ENCODE peak calls at places on chromosomes 5 and 9, in ten cellular contexts. I is thyroid gland; F is brain microvascular endothelial cell; R is GM10248; K is cardiac muscle cell; V is central memory CD4-positive, alpha-beta T cell; B is trophoblast cell; A is sigmoid colon; L is HFF-Myc; M is glutamatergic neuron. Q is an unnamed sample.
A peak's percentile ranks its signal among the peaks of the same experiment; 100 is the strongest.

GRCh38 chr5:133247145-133247709 is 195.4 kb downstream of the HSPA4 start:
- DNase-seq in A (no peak), V (no peak), F (no peak), M (no peak), R (no peak), B (no peak), L (no peak), I (no peak), K (no peak), Q (no peak)

GRCh38 chr9:89903076-89903475 is 298.3 kb downstream of the GADD45G start:
- DNase-seq in K (no peak), R (no peak), V (no peak), F (no peak), L (no peak), A (no peak), B (no peak), I (peak; percentile 87), M (no peak), Q (no peak)

GRCh38 chr5:173453167-173453566 is 125.0 kb upstream of the STC2 start:
- DNase-seq in B (no peak), A (no peak), F (no peak), M (no peak), I (no peak), V (no peak), K (no peak), L (no peak), R (no peak), Q (no peak)

GRCh38 chr5:80206282-80206681 is 49.6 kb downstream of the SERINC5 start:
- DNase-seq in A (no peak), F (peak; percentile 81), L (no peak), B (peak; percentile 95), K (peak; percentile 70), R (no peak), M (no peak), I (no peak), V (no peak), Q (no peak)

GRCh38 chr5:54090495-54091084 is 219.8 kb downstream of the ARL15 start:
- DNase-seq in K (peak; percentile 89), L (peak; percentile 66), I (no peak), R (no peak), V (no peak), M (no peak), B (no peak), F (peak; percentile 72), A (no peak), Q (no peak)

GRCh38 chr9:5587024-5587423 is 41.9 kb upstream of the RIC1 start:
- DNase-seq in M (no peak), B (peak; percentile 96), V (no peak), R (no peak), K (peak; percentile 67), A (no peak), I (no peak), L (no peak), F (peak; percentile 78), Q (no peak)

GRCh38 chr9:92164490-92164889 is 49.3 kb upstream of the SPTLC1 start:
- DNase-seq in R (no peak), B (no peak), I (no peak), K (no peak), M (no peak), L (no peak), F (no peak), A (no peak), V (no peak), Q (no peak)

GRCh38 chr5:124706729-124707361 is 39.6 kb downstream of the ZNF608 start:
- DNase-seq in A (no peak), I (peak; percentile 32), K (peak; percentile 35), V (no peak), M (peak; percentile 57), L (peak; percentile 73), F (no peak), R (no peak), B (no peak), Q (no peak)

GRCh38 chr9:71383308-71383707 is 261.9 kb upstream of the TRPM3 start:
- DNase-seq in F (no peak), A (no peak), B (no peak), V (no peak), L (no peak), K (no peak), M (no peak), I (no peak), R (no peak), Q (no peak)

GRCh38 chr5:113050606-113051391 is 74.2 kb downstream of the DCP2 start:
- DNase-seq in K (peak; percentile 65), B (peak; percentile 9), A (no peak), V (no peak), M (no peak), L (no peak), F (peak; percentile 65), R (no peak), I (no peak), Q (no peak)

GRCh38 chr5:57417981-57418380 is 64.6 kb downstream of the ACTBL2 start:
- DNase-seq in A (no peak), L (no peak), R (no peak), K (no peak), B (no peak), I (no peak), V (no peak), M (no peak), F (no peak), Q (no peak)

GRCh38 chr5:9775339-9775738 is 145.2 kb upstream of the TAS2R1 start:
- DNase-seq in K (peak; percentile 50), R (no peak), V (no peak), A (no peak), M (no peak), I (no peak), F (peak; percentile 49), B (no peak), L (no peak), Q (no peak)

GRCh38 chr9:108813951-108814601 is 41.7 kb downstream of the ACTL7B start:
- DNase-seq in A (no peak), B (peak; percentile 39), R (no peak), V (no peak), I (no peak), M (no peak), K (peak; percentile 48), F (peak; percentile 53), L (peak; percentile 15), Q (no peak)

GRCh38 chr9:115921301-115921700 is 232.3 kb upstream of the PAPPA start:
- DNase-seq in B (peak; percentile 96), A (no peak), I (no peak), L (no peak), V (no peak), M (no peak), R (no peak), F (no peak), K (peak; percentile 79), Q (no peak)

GRCh38 chr5:169097374-169097831 is 203.5 kb downstream of the SLIT3 start:
- DNase-seq in R (no peak), F (no peak), L (no peak), M (no peak), A (peak; percentile 66), I (peak; percentile 81), V (no peak), B (no peak), K (no peak), Q (no peak)

GRCh38 chr9:113388833-113389232 is 12.0 kb upstream of the HDHD3 start:
- DNase-seq in B (no peak), F (no peak), A (no peak), V (no peak), K (no peak), I (no peak), L (no peak), R (no peak), M (no peak), Q (no peak)

GRCh38 chr5:118611332-118611945 is 376.9 kb downstream of the DTWD2 start:
- DNase-seq in A (no peak), B (peak; percentile 56), F (peak; percentile 52), K (peak; percentile 44), M (peak; percentile 70), I (no peak), V (no peak), L (peak; percentile 10), R (peak; percentile 25), Q (no peak)

GRCh38 chr5:74519161-74519571 is 121.4 kb downstream of the ENC1 start:
- DNase-seq in K (no peak), F (peak; percentile 40), R (no peak), M (peak; percentile 25), B (no peak), A (no peak), I (no peak), V (no peak), L (no peak), Q (no peak)

GRCh38 chr5:8961956-8962355 is 583.9 kb downstream of the SEMA5A start:
- DNase-seq in R (no peak), K (no peak), V (no peak), F (no peak), L (no peak), A (no peak), B (no peak), M (no peak), I (no peak), Q (no peak)

GRCh38 chr9:137127301-137128157 is 11.4 kb upstream of the GRIN1 start:
- DNase-seq in M (peak; percentile 5), R (peak; percentile 64), B (no peak), V (peak; percentile 49), K (peak; percentile 29), F (no peak), L (no peak), A (no peak), I (no peak), Q (no peak)

GRCh38 chr5:156477196-156477595 is 150.2 kb downstream of the SGCD start:
- DNase-seq in R (no peak), L (no peak), I (no peak), K (no peak), F (peak; percentile 10), A (no peak), B (no peak), V (no peak), M (no peak), Q (no peak)

GRCh38 chr5:138338411-138339085 is 482 bp downstream of the FAM53C start:
- DNase-seq in A (no peak), R (no peak), L (no peak), B (no peak), F (no peak), K (no peak), I (no peak), V (peak; percentile 17), M (no peak), Q (peak; percentile 36)

GRCh38 chr5:17405976-17406876 is 91.8 kb upstream of the TAF11L2 start:
- DNase-seq in R (no peak), I (no peak), L (no peak), F (no peak), V (no peak), K (no peak), A (no peak), M (no peak), B (peak; percentile 72), Q (no peak)

GRCh38 chr5:23522553-23522952 is 15.1 kb downstream of the PRDM9 start:
- DNase-seq in F (no peak), K (no peak), V (no peak), A (no peak), I (no peak), R (no peak), B (peak; percentile 59), M (no peak), L (no peak), Q (no peak)

GRCh38 chr5:10307206-10308148 is at the start of gene CMBL:
- DNase-seq in L (no peak), A (peak; percentile 69), B (peak; percentile 52), I (peak; percentile 52), R (peak; percentile 67), M (peak; percentile 52), K (peak; percentile 72), V (no peak), F (peak; percentile 42), Q (peak; percentile 64)

GRCh38 chr9:134214395-134214765 is 50.0 kb upstream of the RNU6ATAC start:
- DNase-seq in F (no peak), K (no peak), L (no peak), B (no peak), V (no peak), R (no peak), A (no peak), I (no peak), M (no peak), Q (no peak)

GRCh38 chr5:114363837-114364236 is 2.0 kb downstream of the KCNN2 start:
- DNase-seq in V (no peak), F (no peak), I (no peak), L (no peak), A (no peak), M (no peak), K (no peak), B (no peak), R (peak; percentile 6), Q (peak; percentile 33)

GRCh38 chr9:95225016-95225745 is 92.3 kb downstream of the FANCC start:
- DNase-seq in M (no peak), V (no peak), K (no peak), R (no peak), B (no peak), A (no peak), L (peak; percentile 63), I (no peak), F (no peak), Q (no peak)

Q was measured in GM06990.